ENCODE peak calls at places on chromosomes 11 and 22, in six cellular contexts. P is HL-60, K is adrenal gland, N is SJSA1, Z is mammary epithelial cell, J is H1. O is an unnamed sample.

GRCh38 chr22:45977551-45978274 is 751 bp upstream of the WNT7B start:
- DNase-seq in Z (no peak), J (peak), P (no peak), N (peak), K (no peak), O (no peak)

GRCh38 chr11:84524422-84525051 is 1102.6 kb downstream of the DLG2 start:
- DNase-seq in K (no peak), N (no peak), J (no peak), Z (no peak), P (no peak), O (no peak)

GRCh38 chr11:70255717-70256116 is 14.8 kb upstream of the PPFIA1 start:
- DNase-seq in Z (no peak), J (no peak), N (no peak), K (peak), P (no peak), O (no peak)

GRCh38 chr11:119810478-119811232 is 81.7 kb upstream of the NECTIN1 start:
- DNase-seq in P (no peak), J (no peak), N (no peak), Z (peak), K (no peak), O (no peak)

GRCh38 chr22:30910358-30910757 is 58.2 kb downstream of the MORC2 start:
- DNase-seq in P (no peak), J (no peak), Z (no peak), K (no peak), N (no peak), O (no peak)

GRCh38 chr22:28440517-28441366 is 238.9 kb downstream of the TTC28 start:
- DNase-seq in Z (no peak), K (no peak), P (no peak), J (no peak), N (no peak), O (no peak)

GRCh38 chr22:39652990-39653786 is 82.6 kb downstream of the CACNA1I start:
- DNase-seq in K (no peak), N (no peak), Z (no peak), J (no peak), P (no peak), O (no peak)

GRCh38 chr11:2526808-2527381 is 82.1 kb downstream of the KCNQ1 start:
- DNase-seq in Z (no peak), K (peak), J (peak), P (peak), N (no peak), O (peak)

GRCh38 chr11:93528757-93529639 is 14.2 kb downstream of the SMCO4 start:
- DNase-seq in J (no peak), Z (no peak), K (no peak), P (no peak), N (no peak), O (no peak)

GRCh38 chr11:113313601-113314000 is 782 bp upstream of the TTC12 start:
- DNase-seq in P (no peak), K (no peak), N (no peak), J (no peak), Z (peak), O (no peak)

GRCh38 chr11:94178331-94178730 is 49.7 kb downstream of the PANX1 start:
- DNase-seq in Z (no peak), N (no peak), P (no peak), K (no peak), J (no peak), O (no peak)

GRCh38 chr11:22474621-22475020 is 136.4 kb downstream of the SLC17A6 start:
- DNase-seq in K (no peak), J (no peak), P (no peak), Z (no peak), N (no peak), O (no peak)

GRCh38 chr11:73315288-73316020 is 7.4 kb downstream of the ARHGEF17 start:
- DNase-seq in P (no peak), K (no peak), N (no peak), J (no peak), Z (no peak), O (no peak)

GRCh38 chr22:48491451-48491941 is 1336.2 kb downstream of the BRD1 start:
- DNase-seq in Z (no peak), N (no peak), P (no peak), K (no peak), J (no peak), O (no peak)

GRCh38 chr22:48488149-48488551 is 1339.5 kb downstream of the BRD1 start:
- DNase-seq in J (no peak), Z (no peak), K (no peak), P (no peak), N (peak), O (no peak)

GRCh38 chr22:48488611-48489456 is 1338.8 kb downstream of the BRD1 start:
- DNase-seq in N (peak), Z (no peak), J (peak), P (no peak), K (no peak), O (no peak)

GRCh38 chr22:48490513-48491411 is 1336.9 kb downstream of the BRD1 start:
- DNase-seq in Z (no peak), K (no peak), J (no peak), N (peak), P (no peak), O (no peak)

GRCh38 chr22:48489551-48490512 is 1337.8 kb downstream of the BRD1 start:
- DNase-seq in N (peak), P (no peak), Z (no peak), K (no peak), J (peak), O (no peak)
- H3K4me3 ChIP-seq in N (peak), P (no peak), Z (no peak), K (no peak), J (peak), O (peak)

GRCh38 chr22:36327922-36328551 is 59.7 kb downstream of the MYH9 start:
- DNase-seq in N (no peak), Z (no peak), J (no peak), K (peak), P (no peak), O (peak)

GRCh38 chr22:36330655-36331305 is 57.0 kb downstream of the MYH9 start:
- DNase-seq in K (peak), N (peak), Z (no peak), J (no peak), P (peak), O (peak)

GRCh38 chr22:36328635-36329216 is 59.0 kb downstream of the MYH9 start:
- DNase-seq in P (peak), K (peak), J (no peak), Z (peak), N (peak), O (peak)

GRCh38 chr22:36330127-36330526 is 57.6 kb downstream of the MYH9 start:
- DNase-seq in N (no peak), Z (no peak), K (no peak), P (no peak), J (no peak), O (no peak)

GRCh38 chr22:36329217-36330078 is 58.3 kb downstream of the MYH9 start:
- DNase-seq in K (peak), Z (peak), N (peak), P (peak), J (peak), O (peak)
- H3K4me3 ChIP-seq in K (no peak), Z (no peak), N (no peak), P (no peak), J (no peak), O (peak)

DNA sequence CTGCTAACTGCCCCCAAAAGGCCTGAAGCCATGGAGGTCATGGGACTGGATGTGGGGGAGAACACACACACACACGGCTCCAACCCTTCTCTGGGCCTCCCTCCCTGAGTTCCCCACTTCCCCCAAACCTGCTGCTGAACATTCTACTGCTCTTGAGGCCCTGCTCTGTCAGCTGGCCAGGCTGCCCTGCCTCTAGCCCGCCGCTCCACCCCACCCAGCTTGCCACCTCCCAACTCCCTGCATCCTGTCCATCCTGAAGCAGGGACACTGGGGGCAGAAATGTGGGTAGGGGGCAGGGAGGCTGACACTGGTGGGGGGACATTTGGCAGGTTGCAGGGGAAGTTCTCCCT is 1.0 kb downstream of the KCNJ4 start:
- DNase-seq in Z (no peak), J (no peak), P (no peak), N (no peak), K (no peak), O (no peak)
- H3K4me3 ChIP-seq in Z (no peak), J (no peak), P (no peak), N (no peak), K (no peak), O (peak)

GRCh38 chr11:46706886-46707285 is 6.1 kb downstream of the ZNF408 start:
- DNase-seq in P (no peak), Z (no peak), J (no peak), K (no peak), N (no peak), O (no peak)
- H3K4me3 ChIP-seq in P (no peak), Z (no peak), J (no peak), K (no peak), N (no peak), O (no peak)

O was measured in left ventricle myocardium inferior.